ENCODE peak calls at places on chromosome 3, in nine cellular contexts. K is upper lobe of left lung, J is HepG2, C is K562, N is stomach, A is sigmoid colon, B is SK-N-SH, G is GM12878, E is transverse colon. T is an unnamed sample.

GRCh38 chr3:183527421-183527979 is 28.0 kb downstream of the KLHL6 start:
- DNase-seq in N (no peak), J (no peak), G (peak; percentile 73), B (no peak), K (no peak), E (no peak), C (no peak), A (no peak), T (no peak)

GRCh38 chr3:171811059-171811912 is 1.0 kb upstream of the PLD1 start:
- DNase-seq in N (no peak), A (peak; percentile 78), B (peak; percentile 12), E (no peak), J (peak; percentile 76), C (peak; percentile 60), G (no peak), K (peak; percentile 37), T (no peak)

GRCh38 chr3:160217675-160218074 is 7.5 kb upstream of the C3orf80 start:
- DNase-seq in G (no peak), B (peak; percentile 12), A (no peak), E (no peak), K (no peak), J (no peak), C (no peak), N (no peak), T (no peak)

GRCh38 chr3:51384145-51384729 is 854 bp upstream of the MANF start:
- DNase-seq in G (no peak), A (peak; percentile 73), N (no peak), K (peak; percentile 47), E (no peak), B (peak; percentile 74), J (no peak), C (peak; percentile 30), T (no peak)

GRCh38 chr3:72973031-72973723 is 23.4 kb upstream of the PPP4R2 start:
- DNase-seq in A (no peak), C (no peak), B (no peak), K (no peak), E (peak; percentile 84), N (peak; percentile 60), J (peak; percentile 77), G (no peak), T (no peak)

GRCh38 chr3:114651555-114651954 is 357.7 kb downstream of the TIGIT start:
- DNase-seq in A (no peak), G (no peak), B (no peak), J (no peak), E (no peak), K (no peak), C (no peak), N (no peak), T (no peak)

GRCh38 chr3:4245671-4246070 is 57.5 kb upstream of the SETMAR start:
- DNase-seq in J (peak; percentile 15), A (no peak), C (no peak), E (no peak), B (no peak), G (no peak), N (no peak), K (no peak), T (no peak)

GRCh38 chr3:44198265-44198956 is 43.3 kb upstream of the TOPAZ1 start:
- DNase-seq in N (peak; percentile 72), B (peak; percentile 79), K (peak; percentile 64), G (peak; percentile 26), C (peak; percentile 79), E (peak; percentile 68), A (no peak), J (peak; percentile 55), T (no peak)

GRCh38 chr3:126287536-126288181 is 69.5 kb downstream of the KLF15 start:
- DNase-seq in E (peak; percentile 53), G (no peak), K (peak; percentile 80), C (no peak), A (peak; percentile 92), B (peak; percentile 78), N (peak; percentile 75), J (peak; percentile 41), T (peak; percentile 92)

GRCh38 chr3:61136191-61136590 is 115.1 kb downstream of the FHIT start:
- DNase-seq in J (no peak), B (peak; percentile 20), N (no peak), G (no peak), A (no peak), E (no peak), C (no peak), K (no peak), T (no peak)

GRCh38 chr3:122974764-122975162 is 52.8 kb downstream of the SEMA5B start:
- DNase-seq in J (no peak), N (no peak), K (no peak), A (peak; percentile 75), C (no peak), E (no peak), G (no peak), B (no peak), T (no peak)

GRCh38 chr3:115359507-115359906 is 212.4 kb upstream of the ZBTB20 start:
- DNase-seq in A (no peak), C (no peak), J (no peak), E (no peak), G (peak; percentile 49), N (no peak), K (no peak), B (no peak), T (no peak)

GRCh38 chr3:135567223-135567622 is 398.3 kb upstream of the PPP2R3A start:
- DNase-seq in C (no peak), B (no peak), A (no peak), G (no peak), E (no peak), J (no peak), N (no peak), K (no peak), T (peak; percentile 84)

GRCh38 chr3:155853214-155854146 is 747 bp downstream of the SLC33A1 start:
- DNase-seq in J (peak; percentile 36), B (no peak), E (peak; percentile 30), C (peak; percentile 37), N (peak; percentile 29), K (peak; percentile 29), A (peak; percentile 75), G (no peak), T (no peak)

GRCh38 chr3:52311567-52312119 is 4.5 kb upstream of the DNAH1 start:
- DNase-seq in J (no peak), G (no peak), K (no peak), N (no peak), E (no peak), A (no peak), B (peak; percentile 93), C (no peak), T (no peak)

GRCh38 chr3:133824961-133825485 is 19.4 kb downstream of the SRPRB start:
- DNase-seq in E (no peak), K (no peak), A (no peak), G (no peak), B (no peak), J (no peak), N (no peak), C (no peak), T (peak; percentile 87)

GRCh38 chr3:143831208-143831607 is 17.1 kb downstream of the SLC9A9 start:
- DNase-seq in N (no peak), B (no peak), J (no peak), A (no peak), C (no peak), E (no peak), G (no peak), K (no peak), T (no peak)
- TF ChIP-seq EP300 in N (no peak), B (no peak), J (no peak), A (no peak), C (no peak), E (no peak), G (no peak), K (no peak), T (no peak)

DNA sequence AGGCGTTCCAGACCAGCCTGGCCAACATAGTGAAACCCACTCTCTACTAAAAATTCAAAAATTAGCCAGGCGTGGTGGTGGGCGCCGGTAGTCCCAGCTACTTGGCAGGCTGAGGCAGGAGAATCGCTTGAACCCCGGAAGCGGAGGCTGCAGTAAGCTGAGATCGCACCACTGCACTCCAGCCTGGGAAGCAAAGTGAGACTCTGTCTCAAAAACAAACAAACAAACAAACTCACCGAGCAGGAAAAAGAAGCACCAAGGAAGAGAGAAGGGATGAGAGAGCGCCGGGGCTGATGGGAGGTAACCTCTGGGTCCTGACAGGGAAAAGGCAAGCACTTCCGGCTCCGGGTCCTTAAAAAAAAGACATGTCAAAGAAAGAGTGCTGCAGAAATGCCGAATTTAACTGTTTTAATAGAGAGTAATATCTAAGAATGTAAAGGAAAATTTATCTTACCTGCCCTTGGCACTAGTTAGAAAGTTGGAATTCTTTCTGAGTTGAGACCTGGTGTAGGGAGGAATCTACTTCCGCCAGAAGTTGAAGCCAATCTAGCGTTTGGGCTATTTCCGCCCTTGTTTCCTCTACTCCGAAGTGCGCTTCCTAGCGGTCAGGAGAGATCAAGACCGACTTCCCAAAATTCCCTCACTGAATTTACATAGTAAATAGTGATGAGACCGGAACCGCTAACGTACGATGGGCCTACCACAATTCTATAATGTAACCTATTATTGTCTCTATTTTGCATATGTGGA is 29.1 kb downstream of the EFCAB12 start:
- DNase-seq in A (peak; percentile 93), J (peak; percentile 95), B (peak; percentile 87), C (peak; percentile 79), K (peak; percentile 82), N (peak; percentile 89), E (peak; percentile 92), G (peak; percentile 93), T (peak; percentile 93)
- TF ChIP-seq POLR2AphosphoS5 in A (peak; percentile 38), J (peak; percentile 47), B (peak; percentile 64), C (no peak), K (peak; percentile 35), N (no peak), E (no peak), G (no peak), T (peak; percentile 63)

DNA sequence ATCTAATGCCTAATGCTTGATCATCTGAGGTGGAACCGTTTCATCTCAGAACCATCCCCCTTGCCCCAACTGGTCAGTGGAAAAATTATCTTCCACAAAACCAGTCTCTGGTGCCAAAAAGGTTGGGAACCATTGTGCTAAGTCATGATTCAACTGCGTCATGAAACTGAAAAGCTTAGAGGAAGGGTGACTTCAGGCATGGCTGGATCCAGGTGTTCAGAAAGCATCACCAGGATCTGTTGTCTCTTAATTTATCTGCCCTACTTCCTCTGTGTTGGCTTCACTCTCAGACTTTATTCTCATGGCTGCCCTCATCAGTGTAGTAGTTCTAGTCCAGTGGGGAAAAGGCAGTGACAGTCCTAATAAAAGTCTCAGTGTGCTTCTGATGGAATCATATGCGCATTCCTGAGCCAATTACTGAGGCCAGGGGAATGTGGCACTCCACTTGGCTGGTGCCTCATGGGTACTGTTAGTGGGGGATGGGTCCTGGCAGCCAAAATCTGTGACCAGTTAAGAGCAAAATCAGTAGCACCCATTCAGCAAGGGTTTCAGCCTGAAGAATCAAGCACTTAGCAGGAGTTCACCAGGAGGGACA is 110.3 kb downstream of the WNT5A start:
- DNase-seq in C (no peak), K (no peak), G (no peak), A (no peak), N (no peak), E (no peak), J (no peak), B (no peak), T (no peak)
- TF ChIP-seq EP300 in C (no peak), K (no peak), G (no peak), A (no peak), N (no peak), E (no peak), J (no peak), B (no peak), T (no peak)

DNA sequence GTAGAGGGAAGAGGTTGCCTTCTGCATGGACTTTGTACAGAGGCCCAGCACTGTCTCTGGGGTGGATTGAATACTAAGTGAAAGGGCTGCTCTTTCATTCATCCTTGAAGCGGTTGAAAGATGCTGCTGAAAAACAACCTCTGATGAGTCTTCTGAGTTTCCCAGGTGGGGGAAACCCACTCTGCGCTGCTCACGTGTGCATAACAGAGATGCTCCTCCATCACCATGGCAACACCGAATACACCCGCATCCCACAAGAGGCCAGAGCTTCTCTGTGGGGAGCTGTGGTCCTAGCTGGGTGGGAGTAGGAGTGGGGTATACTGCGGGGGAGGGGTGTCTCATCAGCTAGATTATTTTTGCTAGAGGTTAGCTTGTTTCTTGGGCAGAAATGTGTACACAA is 6.1 kb upstream of the SYN2 start:
- DNase-seq in A (no peak), N (no peak), G (no peak), J (no peak), E (no peak), K (no peak), B (no peak), C (no peak), T (no peak)
- TF ChIP-seq POLR2AphosphoS5 in A (no peak), N (no peak), G (no peak), J (no peak), E (no peak), K (no peak), B (no peak), C (no peak), T (no peak)